ENCODE peak calls at places on chromosomes 16 and 17, in five cellular contexts. L, Y, V, Q and T are unnamed samples.

GRCh38 chr17:62692159-62692651 is 64.7 kb downstream of the MRC2 start:
- DNase-seq in L (no peak), Y (no peak), V (no peak), Q (no peak), T (no peak)

GRCh38 chr17:27558842-27559505 is 72.0 kb upstream of the LGALS9 start:
- DNase-seq in L (no peak), Y (no peak), V (no peak), Q (no peak), T (peak; percentile 78)

GRCh38 chr17:31260151-31260550 is 36.9 kb downstream of the OMG start:
- DNase-seq in L (no peak), Y (no peak), V (no peak), Q (no peak), T (no peak)

GRCh38 chr17:42009170-42009569 is 8.1 kb downstream of the DNAJC7 start:
- DNase-seq in L (no peak), Y (no peak), V (no peak), Q (no peak), T (no peak)

GRCh38 chr17:8375738-8376259 is 705 bp downstream of the KRABD2 start:
- DNase-seq in L (no peak), Y (no peak), V (no peak), Q (no peak), T (no peak)

GRCh38 chr16:23857256-23857891 is 21.6 kb downstream of the PRKCB start:
- DNase-seq in L (no peak), Y (no peak), V (no peak), Q (no peak), T (no peak)

GRCh38 chr16:85522842-85523601 is 90.1 kb upstream of the GSE1 start:
- DNase-seq in L (no peak), Y (no peak), V (no peak), Q (no peak), T (no peak)

GRCh38 chr17:77770331-77771105 is 188.0 kb upstream of the TNRC6C start:
- DNase-seq in L (no peak), Y (no peak), V (no peak), Q (no peak), T (no peak)

GRCh38 chr17:74775409-74776043 is 619 bp downstream of the NAT9 start:
- DNase-seq in L (no peak), Y (no peak), V (no peak), Q (no peak), T (no peak)

GRCh38 chr16:50025544-50025931 is 513 bp downstream of the CNEP1R1 start:
- DNase-seq in L (no peak), Y (peak; percentile 3), V (no peak), Q (no peak), T (no peak)

GRCh38 chr16:54075446-54075845 is 211.1 kb downstream of the IRX3 start:
- DNase-seq in L (no peak), Y (no peak), V (no peak), Q (no peak), T (no peak)

GRCh38 chr17:31329221-31329620 is 7.8 kb upstream of the EVI2A start:
- DNase-seq in L (no peak), Y (peak; percentile 28), V (no peak), Q (no peak), T (no peak)

DNA sequence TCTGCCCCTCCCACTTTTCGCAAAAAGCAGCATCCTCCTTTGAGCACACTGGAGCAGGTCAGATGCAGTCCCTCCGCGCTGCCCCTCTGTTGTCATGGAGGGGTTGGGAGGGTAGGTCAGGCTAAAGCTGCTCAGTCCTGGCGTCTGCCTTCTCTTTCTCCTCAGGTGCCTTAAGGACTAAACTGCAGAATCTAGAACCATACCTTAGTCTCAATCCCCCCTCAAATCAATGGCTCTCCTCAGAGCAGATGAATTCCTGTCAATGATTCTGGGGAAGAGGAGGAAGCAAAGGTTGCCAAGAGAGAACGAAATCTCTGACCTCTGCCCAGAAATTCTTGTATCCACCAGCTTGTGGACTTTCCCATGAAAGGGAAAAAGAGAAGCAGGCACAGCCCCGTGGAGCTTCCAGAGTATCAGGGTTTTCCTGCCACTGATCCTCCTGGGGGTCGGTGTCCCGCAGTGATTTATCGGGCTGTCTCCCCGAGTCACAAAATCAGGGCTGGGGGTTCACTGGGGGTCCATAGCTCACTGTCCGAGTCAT is 7.2 kb downstream of the NEUROD2 start:
- DNase-seq in L (no peak), Y (no peak), V (no peak), Q (no peak), T (no peak)
- H3K27me3 ChIP-seq in L (peaks cover 100% of the 10 kb centered on the region), Y (peaks cover 79% of the 10 kb centered on the region), V (peaks cover 91% of the 10 kb centered on the region), Q (peaks cover 100% of the 10 kb centered on the region), T (peaks cover 37% of the 10 kb centered on the region)

GRCh38 chr17:48618366-48618896 is 3.3 kb upstream of the HOXB8 start:
- DNase-seq in L (peak; percentile 92), Y (peak; percentile 97), V (no peak), Q (peak; percentile 84), T (peak; percentile 90)

GRCh38 chr17:48619821-48620496 is 4.9 kb upstream of the HOXB8 start:
- DNase-seq in L (no peak), Y (no peak), V (no peak), Q (no peak), T (no peak)

GRCh38 chr17:48616719-48617514 is 1.8 kb upstream of the HOXB8 start:
- DNase-seq in L (no peak), Y (peak; percentile 16), V (no peak), Q (no peak), T (no peak)

GRCh38 chr17:48615963-48616718 is 1.0 kb upstream of the HOXB8 start:
- DNase-seq in L (no peak), Y (peak; percentile 15), V (no peak), Q (no peak), T (no peak)

GRCh38 chr17:48617515-48618365 is 2.6 kb upstream of the HOXB8 start:
- DNase-seq in L (no peak), Y (no peak), V (no peak), Q (no peak), T (no peak)
- H3K27me3 ChIP-seq in L (peaks cover 96% of the 10 kb centered on the region), Y (peaks cover 60% of the 10 kb centered on the region), V (peaks cover 99% of the 10 kb centered on the region), Q (peaks cover 100% of the 10 kb centered on the region), T (peaks cover 80% of the 10 kb centered on the region)

DNA sequence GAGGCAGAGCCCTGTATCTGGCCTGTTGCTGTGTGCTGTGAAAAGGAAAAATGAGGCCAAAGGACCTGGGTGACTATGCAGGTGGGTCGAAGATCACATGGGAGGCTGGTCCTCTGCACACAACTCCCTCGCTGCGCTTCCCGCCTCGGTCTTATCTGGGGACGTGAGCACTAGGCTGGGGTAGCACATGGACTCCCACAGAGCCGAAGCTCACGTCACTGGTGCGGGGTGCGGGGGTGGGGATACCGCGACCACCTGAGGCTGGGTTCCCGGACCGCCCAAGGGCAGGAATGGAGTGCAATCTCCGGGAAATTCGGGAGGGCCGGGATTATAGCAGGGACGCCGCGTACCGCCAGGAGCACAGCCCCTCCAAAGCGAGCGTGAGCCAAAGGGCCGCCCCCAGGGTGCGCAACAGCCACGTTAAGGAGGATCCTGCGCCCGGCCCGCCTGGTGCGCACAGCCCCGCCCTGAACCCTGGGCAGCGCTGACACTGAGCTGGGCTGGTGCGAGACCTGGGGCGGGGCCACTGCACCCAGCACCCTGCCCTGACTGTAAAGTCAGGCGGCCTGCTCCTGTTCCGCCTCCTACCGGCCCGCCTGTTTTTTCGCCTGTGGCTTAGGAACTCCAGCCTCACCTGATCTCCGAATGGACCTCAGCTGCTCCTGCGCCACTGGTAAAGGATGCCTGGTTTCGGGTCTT is 4.8 kb downstream of the MT1A start:
- DNase-seq in L (peak; percentile 90), Y (peak; percentile 53), V (no peak), Q (peak; percentile 66), T (peak; percentile 95)
- H3K27me3 ChIP-seq in L (peaks cover 30% of the 10 kb centered on the region), Y (no peaks in the 10 kb centered on the region), V (peaks cover 12% of the 10 kb centered on the region), Q (peaks cover 86% of the 10 kb centered on the region), T (no peaks in the 10 kb centered on the region)

DNA sequence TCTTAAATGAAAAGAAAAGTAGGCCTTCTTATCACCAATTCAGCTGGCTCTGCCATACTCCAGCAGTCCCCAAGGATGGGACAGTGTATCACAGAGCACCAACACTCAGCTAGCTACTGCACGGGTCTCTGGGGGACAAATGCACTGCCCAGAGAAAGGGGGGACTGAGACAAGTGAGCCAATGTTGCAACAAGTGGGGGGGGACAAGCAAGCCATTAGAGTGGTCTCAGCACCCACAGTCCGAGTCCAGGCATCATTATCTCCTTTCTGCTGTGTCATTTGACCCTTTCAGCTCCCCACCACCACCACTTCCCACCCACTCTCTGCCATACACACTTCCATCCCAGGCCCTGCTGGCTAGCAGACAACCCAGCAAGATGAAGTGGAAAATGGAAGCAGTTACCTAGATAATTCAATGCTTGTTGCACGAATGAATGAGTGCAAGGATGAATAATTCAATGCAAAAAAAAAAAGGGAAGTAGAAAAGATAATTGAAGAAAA is 7.0 kb downstream of the TMEM132E start:
- DNase-seq in L (no peak), Y (no peak), V (no peak), Q (no peak), T (no peak)
- H3K27me3 ChIP-seq in L (peaks cover 51% of the 10 kb centered on the region), Y (peaks cover 42% of the 10 kb centered on the region), V (peaks cover 47% of the 10 kb centered on the region), Q (peaks cover 100% of the 10 kb centered on the region), T (peaks cover 6% of the 10 kb centered on the region)

GRCh38 chr17:76501018-76501826 is at the start of gene RHBDF2:
- DNase-seq in L (peak; percentile 96), Y (peak; percentile 91), V (peak; percentile 91), Q (peak; percentile 92), T (peak; percentile 95)

GRCh38 chr17:76500745-76501017 is 542 bp downstream of the RHBDF2 start:
- DNase-seq in L (no peak), Y (no peak), V (no peak), Q (no peak), T (no peak)

GRCh38 chr17:76501827-76502307 is 644 bp upstream of the RHBDF2 start:
- DNase-seq in L (no peak), Y (no peak), V (no peak), Q (no peak), T (no peak)

GRCh38 chr17:76498886-76499667 is 2.1 kb downstream of the RHBDF2 start:
- DNase-seq in L (no peak), Y (peak; percentile 80), V (no peak), Q (no peak), T (no peak)

GRCh38 chr17:76500074-76500744 is 1.0 kb downstream of the RHBDF2 start:
- DNase-seq in L (no peak), Y (peak; percentile 55), V (no peak), Q (no peak), T (no peak)
- H3K27me3 ChIP-seq in L (no peaks in the 10 kb centered on the region), Y (no peaks in the 10 kb centered on the region), V (no peaks in the 10 kb centered on the region), Q (no peaks in the 10 kb centered on the region), T (no peaks in the 10 kb centered on the region)

GRCh38 chr17:50925296-50925891 is 59.2 kb upstream of the TOB1 start:
- DNase-seq in L (no peak), Y (no peak), V (no peak), Q (no peak), T (peak; percentile 35)

GRCh38 chr17:50924800-50925199 is 58.6 kb upstream of the TOB1 start:
- DNase-seq in L (no peak), Y (no peak), V (no peak), Q (no peak), T (no peak)

GRCh38 chr17:50928662-50929061 is 62.5 kb upstream of the TOB1 start:
- DNase-seq in L (no peak), Y (no peak), V (no peak), Q (no peak), T (no peak)

GRCh38 chr17:50927287-50927686 is 61.1 kb upstream of the TOB1 start:
- DNase-seq in L (no peak), Y (no peak), V (no peak), Q (no peak), T (no peak)

DNA sequence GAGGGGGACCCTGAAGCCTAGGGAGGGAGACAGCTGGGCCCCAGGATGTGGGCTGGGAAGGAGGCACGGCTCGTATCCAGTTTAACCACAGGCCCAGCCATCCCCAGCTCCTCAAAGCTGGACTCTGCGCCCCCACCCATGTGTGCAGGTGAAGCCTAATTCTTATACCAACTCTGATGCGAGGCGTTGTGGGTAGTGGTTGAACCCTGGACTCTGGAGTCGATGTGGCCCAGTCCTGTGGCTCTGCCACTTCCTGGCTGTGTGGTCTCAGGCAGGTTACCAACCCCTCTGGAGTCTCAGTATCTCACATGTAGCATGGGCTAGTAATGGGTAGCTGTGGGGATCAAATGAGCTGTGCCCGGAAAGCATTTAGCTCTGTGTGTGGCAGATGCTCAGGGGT is 60.4 kb upstream of the TOB1 start:
- DNase-seq in L (no peak), Y (no peak), V (no peak), Q (no peak), T (no peak)
- H3K27me3 ChIP-seq in L (no peaks in the 10 kb centered on the region), Y (no peaks in the 10 kb centered on the region), V (no peaks in the 10 kb centered on the region), Q (no peaks in the 10 kb centered on the region), T (no peaks in the 10 kb centered on the region)